ENCODE peak calls at places on chromosomes 11 and 22, in six cellular contexts. F is mesendoderm; Z is right atrium auricular region; I is stimulated activated CD4-positive, alpha-beta T cell treated with anti-CD3 and anti-CD28 coated beads, Interleukin-1b, Interleukin-23, amount 100 ng/mL, for 48 hours; C is Right ventricle myocardium superior; R is AG20443. L is an unnamed sample.

GRCh38 chr11:83249972-83250593 is 36.1 kb downstream of the CCDC90B start:
- DNase-seq in I (no peak), R (peak), C (no peak), Z (no peak), F (peak), L (no peak)

GRCh38 chr11:117145393-117145761 is 1.3 kb downstream of the PAFAH1B2 start:
- DNase-seq in I (no peak), C (no peak), R (peak), Z (no peak), F (peak), L (no peak)

GRCh38 chr11:46343520-46343919 is 3.7 kb upstream of the DGKZ start:
- DNase-seq in I (no peak), F (peak), R (no peak), Z (no peak), C (no peak), L (no peak)

GRCh38 chr22:27405672-27406388 is 395.7 kb downstream of the MN1 start:
- DNase-seq in I (peak), R (peak), Z (no peak), F (peak), C (peak), L (peak)

GRCh38 chr22:17369553-17370035 is 334 bp downstream of the CECR2 start:
- DNase-seq in F (peak), Z (no peak), C (peak), I (peak), R (peak), L (no peak)

GRCh38 chr11:17743808-17744119 is 9.2 kb downstream of the KCNC1 start:
- DNase-seq in I (no peak), F (peak), Z (no peak), C (no peak), R (no peak), L (no peak)

GRCh38 chr11:27705873-27706820 is 5.9 kb upstream of the BDNF start:
- DNase-seq in R (peak), C (no peak), F (peak), I (no peak), Z (no peak), L (no peak)

GRCh38 chr11:9861860-9862725 is 198.2 kb downstream of the SWAP70 start:
- DNase-seq in I (peak), F (peak), Z (no peak), R (peak), C (peak), L (no peak)

GRCh38 chr11:34234086-34234740 is 123.6 kb downstream of the ABTB2 start:
- DNase-seq in F (peak), R (peak), C (no peak), Z (no peak), I (peak), L (no peak)

GRCh38 chr22:30832407-30832987 is 136.1 kb downstream of the MORC2 start:
- DNase-seq in R (no peak), F (no peak), Z (no peak), I (no peak), C (no peak), L (peak)

GRCh38 chr11:120336641-120337132 is 474 bp downstream of the ARHGEF12 start:
- DNase-seq in I (peak), R (peak), F (peak), Z (peak), C (peak), L (peak)

GRCh38 chr11:102223859-102224258 is 93.4 kb upstream of the BIRC3 start:
- DNase-seq in R (no peak), Z (no peak), C (no peak), I (no peak), F (no peak), L (no peak)

GRCh38 chr22:18001040-18001893 is 23.1 kb downstream of the MICAL3 start:
- DNase-seq in I (peak), C (peak), F (peak), Z (peak), R (peak), L (peak)

GRCh38 chr22:31603081-31603525 is 58.9 kb downstream of the PISD start:
- DNase-seq in I (no peak), Z (no peak), C (no peak), F (no peak), R (no peak), L (no peak)

GRCh38 chr11:35641206-35641885 is 21.2 kb upstream of the TRIM44 start:
- DNase-seq in F (peak), I (no peak), C (no peak), R (no peak), Z (no peak), L (no peak)

GRCh38 chr22:30183861-30184278 is 62.7 kb downstream of the LIF start:
- DNase-seq in Z (no peak), C (no peak), F (peak), R (no peak), I (no peak), L (no peak)

GRCh38 chr22:16601437-16602223 is 9.0 kb upstream of the CCT8L2 start:
- DNase-seq in I (no peak), Z (no peak), C (peak), R (peak), F (no peak), L (no peak)

GRCh38 chr11:105641433-105641832 is 31.6 kb downstream of the GRIA4 start:
- DNase-seq in C (no peak), Z (no peak), I (no peak), R (no peak), F (no peak), L (no peak)

GRCh38 chr11:116867619-116868018 is 30.2 kb upstream of the APOA1 start:
- DNase-seq in C (no peak), R (no peak), I (no peak), Z (no peak), F (no peak), L (no peak)

GRCh38 chr11:57290288-57290687 is 34.5 kb downstream of the TNKS1BP1 start:
- DNase-seq in I (no peak), C (no peak), F (no peak), Z (no peak), R (peak), L (no peak)

GRCh38 chr11:31218847-31219246 is 150.7 kb downstream of the DCDC1 start:
- DNase-seq in I (no peak), Z (no peak), C (no peak), F (no peak), R (no peak), L (no peak)

GRCh38 chr11:520428-521178 is 13.6 kb upstream of the RNH1 start:
- DNase-seq in Z (no peak), C (peak), R (no peak), I (no peak), F (no peak), L (peak)

GRCh38 chr11:61834278-61835004 is 6.3 kb downstream of the FADS2 start:
- DNase-seq in Z (peak), C (peak), F (peak), R (peak), I (peak), L (no peak)

GRCh38 chr11:69949327-69949726 is 128.8 kb upstream of the ANO1 start:
- DNase-seq in R (peak), F (peak), Z (peak), C (peak), I (no peak), L (no peak)

GRCh38 chr11:12473366-12473765 is 96.0 kb downstream of the PARVA start:
- DNase-seq in C (no peak), I (no peak), Z (no peak), F (no peak), R (no peak), L (no peak)

GRCh38 chr11:61833478-61833877 is 5.4 kb downstream of the FADS2 start:
- DNase-seq in F (no peak), Z (no peak), R (peak), C (no peak), I (no peak), L (no peak)

GRCh38 chr22:37060801-37061610 is 9.5 kb downstream of the KCTD17 start:
- DNase-seq in R (no peak), F (no peak), C (no peak), Z (no peak), I (peak), L (no peak)